ENCODE peak calls at places on chromosomes 5 and 9, in eight cellular contexts. Q is NCI-H1105, O is NCI-H2029, S is posterior cingulate gyrus, C is NCI-H748 treated with DMSO at 0.1 percent for 48 hours, F is left ventricle myocardium inferior, J is T-helper 2 cell, G is WERI-Rb-1. E is an unnamed sample.

GRCh38 chr9:86407022-86407421 is 52.8 kb upstream of the TUT7 start:
- DNase-seq in F (no peak), J (no peak), C (no peak), G (no peak), Q (no peak), O (no peak), S (no peak), E (no peak)

GRCh38 chr5:112413611-112414010 is 5.5 kb downstream of the EPB41L4A start:
- DNase-seq in S (no peak), C (no peak), J (no peak), F (no peak), O (no peak), G (no peak), Q (no peak), E (no peak)

GRCh38 chr5:120869831-120870230 is 405.7 kb downstream of the PRR16 start:
- DNase-seq in Q (no peak), O (no peak), J (no peak), C (no peak), F (no peak), G (no peak), S (no peak), E (no peak)

GRCh38 chr9:133823189-133824105 is 85.3 kb upstream of the SARDH start:
- DNase-seq in O (no peak), J (no peak), F (no peak), C (no peak), G (no peak), Q (no peak), S (no peak), E (no peak)

GRCh38 chr9:26735160-26735559 is 157.4 kb downstream of the CAAP1 start:
- DNase-seq in S (no peak), O (no peak), F (no peak), G (no peak), Q (no peak), J (no peak), C (no peak), E (no peak)

GRCh38 chr5:127813633-127814171 is 110.5 kb downstream of the CCDC192 start:
- DNase-seq in G (peak), S (no peak), Q (no peak), C (no peak), O (no peak), F (no peak), J (no peak), E (no peak)

GRCh38 chr9:36163049-36163839 is 5.9 kb upstream of the CCIN start:
- DNase-seq in Q (no peak), J (no peak), F (peak), O (no peak), G (peak), S (peak), C (no peak), E (no peak)

GRCh38 chr9:13941686-13942085 is 372.3 kb downstream of the NFIB start:
- DNase-seq in O (no peak), Q (no peak), S (no peak), F (no peak), G (no peak), C (no peak), J (no peak), E (no peak)

GRCh38 chr5:56279979-56280378 is 46.8 kb upstream of the ANKRD55 start:
- DNase-seq in F (no peak), C (no peak), Q (no peak), S (no peak), G (no peak), J (no peak), O (no peak), E (no peak)

GRCh38 chr9:85053206-85053605 is 383.7 kb downstream of the NTRK2 start:
- DNase-seq in O (no peak), F (no peak), J (no peak), C (no peak), Q (no peak), G (no peak), S (no peak), E (no peak)

GRCh38 chr9:89278997-89279739 is 31.8 kb upstream of the CKS2 start:
- DNase-seq in J (no peak), G (no peak), Q (peak), O (no peak), C (peak), F (no peak), S (no peak), E (peak)

GRCh38 chr5:131957721-131958483 is 12.4 kb upstream of the MEIKIN start:
- DNase-seq in O (no peak), S (peak), Q (no peak), J (no peak), F (no peak), G (peak), C (no peak), E (no peak)

GRCh38 chr9:106456581-106456980 is 406.4 kb upstream of the ZNF462 start:
- DNase-seq in S (no peak), O (no peak), F (no peak), Q (no peak), C (no peak), G (no peak), J (no peak), E (no peak)

GRCh38 chr5:91384671-91385430 is 1.7 kb upstream of the ARRDC3 start:
- DNase-seq in C (peak), J (no peak), S (no peak), F (no peak), Q (peak), O (peak), G (peak), E (peak)

GRCh38 chr9:98118640-98119601 is at the start of gene TRIM14:
- DNase-seq in O (peak), Q (peak), J (peak), G (peak), C (peak), S (peak), F (peak), E (peak)

GRCh38 chr5:14109041-14109747 is 33.9 kb upstream of the TRIO start:
- DNase-seq in S (peak), C (no peak), J (no peak), O (no peak), Q (no peak), G (no peak), F (no peak), E (no peak)

GRCh38 chr5:126716861-126717260 is 60.1 kb upstream of the LMNB1 start:
- DNase-seq in G (no peak), F (no peak), C (no peak), J (no peak), S (no peak), Q (no peak), O (no peak), E (no peak)

GRCh38 chr5:10018670-10019069 is 231.0 kb downstream of the ATPSCKMT start:
- DNase-seq in J (no peak), F (no peak), O (no peak), Q (no peak), S (no peak), C (no peak), G (no peak), E (no peak)

GRCh38 chr9:107674252-107674936 is 184.8 kb upstream of the KLF4 start:
- DNase-seq in Q (no peak), S (no peak), F (no peak), J (no peak), G (no peak), O (no peak), C (no peak), E (no peak)

GRCh38 chr5:173950829-173951228 is 38.1 kb upstream of the C5orf47 start:
- DNase-seq in J (no peak), F (no peak), O (no peak), G (no peak), Q (no peak), C (no peak), S (no peak), E (no peak)

GRCh38 chr9:114117996-114118830 is 19.1 kb upstream of the KIF12 start:
- DNase-seq in S (peak), O (peak), G (no peak), Q (no peak), J (no peak), F (no peak), C (peak), E (peak)

GRCh38 chr5:59231221-59231931 is 648.5 kb downstream of the RAB3C start:
- DNase-seq in G (no peak), C (no peak), O (no peak), F (no peak), Q (no peak), J (no peak), S (no peak), E (no peak)

GRCh38 chr5:115579216-115579615 is 23.1 kb downstream of the TICAM2 start:
- DNase-seq in S (peak), F (no peak), Q (no peak), G (no peak), O (no peak), J (no peak), C (no peak), E (no peak)

GRCh38 chr9:20219437-20219836 is 402.9 kb downstream of the MLLT3 start:
- DNase-seq in O (no peak), C (no peak), F (no peak), S (no peak), G (no peak), Q (no peak), J (no peak), E (no peak)

GRCh38 chr5:150488519-150489357 is 19.2 kb upstream of the NDST1 start:
- DNase-seq in S (peak), G (no peak), J (no peak), C (no peak), O (no peak), Q (no peak), F (peak), E (no peak)

GRCh38 chr5:163815240-163815791 is 309.9 kb downstream of the MAT2B start:
- DNase-seq in G (no peak), S (no peak), J (no peak), C (no peak), F (no peak), O (no peak), Q (no peak), E (no peak)

GRCh38 chr5:145969714-145970092 is 33.3 kb downstream of the SH3RF2 start:
- DNase-seq in Q (no peak), G (no peak), C (no peak), F (no peak), S (no peak), O (no peak), J (no peak), E (no peak)

GRCh38 chr5:122311400-122311887 is 593 bp upstream of the SNCAIP start:
- DNase-seq in S (no peak), O (no peak), C (peak), G (no peak), Q (peak), F (no peak), J (no peak), E (peak)

GRCh38 chr9:94472766-94473165 is 82.1 kb upstream of the PCAT7 start:
- DNase-seq in S (no peak), F (no peak), G (no peak), C (no peak), Q (no peak), O (no peak), J (no peak), E (no peak)

GRCh38 chr9:112048924-112049785 is 125.9 kb downstream of the SUSD1 start:
- DNase-seq in J (no peak), G (no peak), S (no peak), C (no peak), O (peak), Q (peak), F (no peak), E (peak)

GRCh38 chr9:114731701-114732100 is 49.7 kb upstream of the TEX48 start:
- DNase-seq in S (no peak), J (no peak), G (no peak), Q (no peak), C (no peak), F (no peak), O (no peak), E (no peak)

GRCh38 chr5:150038547-150038946 is 38.0 kb downstream of the HMGXB3 start:
- DNase-seq in J (no peak), O (no peak), C (no peak), S (no peak), F (no peak), G (no peak), Q (no peak), E (no peak)

GRCh38 chr9:16315720-16316119 is 554.8 kb downstream of the BNC2 start:
- DNase-seq in O (no peak), F (no peak), G (no peak), S (no peak), C (no peak), J (no peak), Q (no peak), E (no peak)

GRCh38 chr9:109440797-109441287 is 57.3 kb downstream of the PTPN3 start:
- DNase-seq in O (peak), G (peak), S (no peak), C (peak), Q (peak), F (no peak), J (no peak), E (peak)